ENCODE peak calls at places on chromosomes 12 and 14, in five cellular contexts. R is endothelial cell of umbilical vein, Q is K562, G is HepG2, P is A549. S is an unnamed sample.

GRCh38 chr12:105993766-105994165 is 145.0 kb downstream of the NUAK1 start:
- DNase-seq in P (no peak), Q (no peak), R (no peak), G (no peak), S (no peak)

GRCh38 chr14:54483073-54483745 is 5.6 kb downstream of the GMFB start:
- DNase-seq in Q (no peak), R (no peak), P (no peak), G (peak; percentile 76), S (no peak)

GRCh38 chr12:2336409-2336829 is 283.6 kb downstream of the CACNA1C start:
- DNase-seq in P (no peak), Q (peak; percentile 25), G (no peak), R (peak; percentile 86), S (peak; percentile 85)

GRCh38 chr14:49461529-49462401 is 124.4 kb downstream of the RPS29 start:
- DNase-seq in R (peak; percentile 78), G (peak; percentile 69), P (peak; percentile 18), Q (peak; percentile 17), S (peak; percentile 43)

GRCh38 chr12:75589801-75590200 is 78.4 kb upstream of the KRR1 start:
- DNase-seq in Q (no peak), G (no peak), R (no peak), P (no peak), S (no peak)

GRCh38 chr12:53726342-53726741 is 910 bp downstream of the CALCOCO1 start:
- DNase-seq in G (peak; percentile 38), Q (peak; percentile 48), R (no peak), P (no peak), S (no peak)

GRCh38 chr12:101044512-101045074 is 165.4 kb downstream of the SLC5A8 start:
- DNase-seq in P (no peak), G (no peak), Q (no peak), R (no peak), S (no peak)

GRCh38 chr12:91980345-91980744 is 165.3 kb downstream of the BTG1 start:
- DNase-seq in P (no peak), G (no peak), Q (no peak), R (no peak), S (no peak)

GRCh38 chr12:13288937-13289643 is 92.6 kb downstream of the EMP1 start:
- DNase-seq in G (no peak), Q (no peak), R (no peak), P (no peak), S (no peak)

GRCh38 chr12:65355461-65355860 is 77.0 kb downstream of the MSRB3 start:
- DNase-seq in R (no peak), Q (no peak), P (no peak), G (no peak), S (no peak)

GRCh38 chr12:92446082-92446460 is 256.7 kb upstream of the PLEKHG7 start:
- DNase-seq in P (no peak), Q (no peak), R (no peak), G (no peak), S (no peak)

GRCh38 chr12:94145231-94145979 is 3.0 kb upstream of the PLXNC1 start:
- DNase-seq in G (no peak), Q (peak; percentile 37), P (no peak), R (no peak), S (no peak)

GRCh38 chr12:80761818-80762217 is 45.1 kb downstream of the MYF5 start:
- DNase-seq in R (no peak), P (no peak), Q (no peak), G (peak; percentile 55), S (no peak)

GRCh38 chr14:92121207-92121669 is 268 bp downstream of the NDUFB1 start:
- DNase-seq in Q (no peak), G (peak; percentile 4), P (no peak), R (peak; percentile 70), S (no peak)

GRCh38 chr12:89949457-89950195 is 241.0 kb upstream of the ATP2B1 start:
- DNase-seq in Q (no peak), P (peak; percentile 71), G (peak; percentile 9), R (peak; percentile 98), S (peak; percentile 83)

GRCh38 chr12:92785563-92785950 is 82.8 kb downstream of the PLEKHG7 start:
- DNase-seq in G (no peak), R (no peak), Q (no peak), P (no peak), S (no peak)

GRCh38 chr14:61730756-61731373 is 31.4 kb upstream of the SNAPC1 start:
- DNase-seq in G (no peak), P (no peak), R (peak; percentile 54), Q (no peak), S (no peak)

GRCh38 chr12:103846415-103846814 is 5.4 kb upstream of the NT5DC3 start:
- DNase-seq in Q (no peak), P (no peak), R (no peak), G (no peak), S (no peak)

GRCh38 chr14:24283796-24284460 is 12.5 kb upstream of the RABGGTA start:
- DNase-seq in Q (no peak), R (no peak), P (no peak), G (no peak), S (no peak)

GRCh38 chr14:103880334-103880985 is 33.1 kb upstream of the PPP1R13B start:
- DNase-seq in G (no peak), R (peak; percentile 43), P (peak; percentile 54), Q (no peak), S (no peak)

GRCh38 chr14:22819191-22819988 is 4.2 kb upstream of the SLC7A7 start:
- DNase-seq in Q (no peak), R (peak; percentile 87), G (peak; percentile 82), P (no peak), S (no peak)

GRCh38 chr12:7161327-7161726 is 28.2 kb upstream of the PEX5 start:
- DNase-seq in R (no peak), Q (no peak), G (no peak), P (no peak), S (no peak)

GRCh38 chr12:25458047-25458552 is 95.0 kb downstream of the LMNTD1 start:
- DNase-seq in P (peak; percentile 61), R (peak; percentile 91), Q (no peak), G (peak; percentile 7), S (no peak)

GRCh38 chr14:67411820-67412421 is at the start of gene PLEK2:
- DNase-seq in G (no peak), Q (no peak), R (no peak), P (peak; percentile 40), S (no peak)

GRCh38 chr12:40215977-40216376 is 8.8 kb upstream of the LRRK2 start:
- DNase-seq in G (no peak), R (no peak), Q (no peak), P (no peak), S (no peak)

GRCh38 chr12:125029756-125030358 is 35.4 kb upstream of the AACS start:
- DNase-seq in P (no peak), R (no peak), Q (no peak), G (no peak), S (no peak)

GRCh38 chr14:101192661-101193000 is 289.1 kb upstream of the RTL1 start:
- DNase-seq in R (no peak), Q (no peak), G (no peak), P (no peak), S (no peak)

GRCh38 chr12:123896786-123897185 is 75.8 kb downstream of the CCDC92 start:
- DNase-seq in G (no peak), Q (no peak), R (no peak), P (no peak), S (no peak)

GRCh38 chr14:100398044-100398443 is 74.9 kb downstream of the SLC25A47 start:
- DNase-seq in R (no peak), Q (no peak), P (no peak), G (peak; percentile 54), S (no peak)

GRCh38 chr12:128829870-128830504 is 6.2 kb upstream of the SLC15A4 start:
- DNase-seq in R (no peak), P (no peak), G (no peak), Q (no peak), S (peak; percentile 97)

GRCh38 chr12:107362960-107363359 is 269.6 kb upstream of the CRY1 start:
- DNase-seq in R (no peak), Q (no peak), G (no peak), P (no peak), S (no peak)

GRCh38 chr12:49832836-49833421 is 4.7 kb upstream of the NCKAP5L start:
- DNase-seq in P (no peak), G (no peak), Q (no peak), R (no peak), S (no peak)

GRCh38 chr12:106287364-106287763 is 15.2 kb upstream of the TCP11L2 start:
- DNase-seq in G (no peak), Q (no peak), P (no peak), R (no peak), S (no peak)

GRCh38 chr14:24833385-24833784 is 199.4 kb upstream of the GZMB start:
- DNase-seq in G (no peak), Q (no peak), R (no peak), P (no peak), S (no peak)

GRCh38 chr12:114321524-114321923 is 84.4 kb downstream of the TBX5 start:
- DNase-seq in P (no peak), Q (no peak), R (no peak), G (no peak), S (no peak)
- TF ChIP-seq MYC in P (no peak), Q (no peak), R (no peak), G (no peak), S (no peak)

GRCh38 chr14:58151701-58152568 is at the start of gene ARMH4:
- DNase-seq in Q (peak; percentile 73), R (peak; percentile 81), G (peak; percentile 63), P (peak; percentile 76), S (no peak)
- TF ChIP-seq MYC in Q (no peak), R (no peak), G (no peak), P (no peak), S (no peak)

DNA sequence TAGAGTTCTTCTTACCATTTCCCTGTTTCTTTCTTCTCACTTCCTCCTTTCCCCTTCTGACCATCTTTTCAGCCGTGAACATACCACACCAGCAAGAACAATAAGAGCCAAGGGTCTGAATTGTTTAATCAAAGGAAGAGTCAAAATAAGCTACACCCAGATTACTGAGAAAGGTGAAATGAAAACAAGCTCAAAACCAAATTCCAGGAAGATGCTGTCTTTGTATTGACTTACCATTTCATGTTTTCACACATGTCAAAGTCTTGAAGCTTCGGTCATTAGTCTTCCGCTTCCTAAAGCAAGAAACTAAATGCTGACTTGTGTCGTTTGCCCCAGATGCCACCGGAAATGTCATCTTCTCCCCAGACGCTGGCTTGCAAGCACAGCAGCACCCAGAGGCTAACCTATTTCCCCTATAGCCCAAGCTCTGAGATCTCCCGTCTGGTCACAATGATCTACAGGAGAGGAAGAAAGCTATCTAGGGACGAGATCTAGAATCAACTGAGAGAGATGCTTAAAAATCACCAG is 136.5 kb upstream of the AMIGO2 start:
- DNase-seq in G (no peak), Q (no peak), R (no peak), P (no peak), S (peak; percentile 74)
- TF ChIP-seq MYC in G (no peak), Q (no peak), R (no peak), P (no peak), S (no peak)

DNA sequence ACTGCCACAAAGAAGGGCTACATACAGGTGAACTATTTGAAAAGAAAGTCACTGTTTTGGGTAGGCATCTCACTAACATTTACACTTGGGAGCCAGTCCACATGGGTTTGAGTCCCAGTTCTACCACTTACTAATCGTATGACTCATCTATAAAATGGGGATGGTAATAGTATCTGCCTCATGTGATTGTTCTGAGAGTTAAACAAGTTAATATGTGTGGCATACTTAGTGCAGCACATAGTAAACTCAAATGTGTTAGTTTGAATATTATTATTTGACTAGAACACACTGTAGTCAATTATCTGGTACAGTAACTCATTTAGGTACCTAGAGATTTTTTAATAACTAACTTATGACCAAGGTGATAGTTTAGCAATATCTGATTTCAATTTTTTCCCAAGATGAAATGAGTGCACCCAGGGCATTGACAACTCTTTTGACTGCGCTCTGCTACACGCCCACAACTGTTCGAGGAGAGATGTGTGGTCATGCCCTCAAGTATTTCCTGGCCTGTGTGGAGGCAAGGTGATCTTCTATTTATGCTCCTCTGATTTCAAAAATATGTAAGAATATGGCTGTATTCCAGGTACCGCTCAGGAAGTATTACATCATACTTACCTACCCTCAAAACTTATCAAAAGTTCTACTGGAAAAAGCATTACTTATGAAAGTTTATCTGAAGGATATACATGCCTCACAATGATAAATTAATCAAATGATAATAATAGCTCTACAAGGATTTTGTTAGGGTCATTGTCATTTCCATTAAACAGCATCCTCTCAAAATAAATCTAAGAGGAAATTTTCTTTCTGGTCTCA is 210.7 kb upstream of the EGLN3 start:
- DNase-seq in G (no peak), P (no peak), R (no peak), Q (no peak), S (no peak)
- TF ChIP-seq MYC in G (no peak), P (no peak), R (no peak), Q (no peak), S (no peak)

S was measured in GM12878.